ENCODE peak calls at places on chromosomes 3 and 15, in ten cellular contexts. Y, X, A, W, P, S, O, V, C and D are unnamed samples.

GRCh38 chr3:37909067-37909911 is 47.6 kb downstream of the CTDSPL start:
- DNase-seq in V (no peak), O (no peak), W (no peak), Y (peak; percentile 49), C (no peak), P (no peak), X (no peak), A (no peak), S (no peak), D (no peak)

GRCh38 chr3:15305366-15305844 is 27.0 kb downstream of the SH3BP5 start:
- DNase-seq in O (no peak), S (no peak), Y (no peak), W (no peak), V (no peak), C (no peak), X (no peak), A (no peak), P (no peak), D (no peak)

GRCh38 chr15:33882921-33883320 is 85.4 kb upstream of the CHRM5 start:
- DNase-seq in O (no peak), Y (no peak), V (no peak), P (no peak), S (no peak), C (no peak), A (no peak), W (no peak), X (no peak), D (no peak)

GRCh38 chr15:40906947-40907802 is 12.9 kb downstream of the VPS18 start:
- DNase-seq in S (no peak), X (peak; percentile 39), Y (peak; percentile 90), C (no peak), O (no peak), V (no peak), W (no peak), P (no peak), A (peak; percentile 54), D (peak; percentile 82)

GRCh38 chr3:160618363-160618762 is 53.0 kb upstream of the KPNA4 start:
- DNase-seq in Y (no peak), W (no peak), A (no peak), S (no peak), X (no peak), O (no peak), V (no peak), C (no peak), P (no peak), D (no peak)

GRCh38 chr15:56019060-56019793 is 25.8 kb upstream of the NEDD4 start:
- DNase-seq in P (no peak), V (no peak), Y (no peak), X (no peak), S (peak; percentile 35), A (no peak), C (no peak), W (no peak), O (no peak), D (no peak)

GRCh38 chr3:14430706-14431470 is 28.5 kb downstream of the SLC6A6 start:
- DNase-seq in V (no peak), C (peak; percentile 20), S (no peak), A (no peak), P (no peak), O (no peak), X (no peak), W (no peak), Y (no peak), D (no peak)

GRCh38 chr3:157502916-157503620 is at the start of gene VEPH1:
- DNase-seq in A (no peak), W (no peak), V (no peak), S (no peak), Y (peak; percentile 52), C (no peak), P (no peak), X (no peak), O (no peak), D (no peak)

GRCh38 chr3:168154101-168154500 is 58.4 kb upstream of the GOLIM4 start:
- DNase-seq in P (no peak), Y (no peak), O (no peak), C (no peak), W (no peak), A (no peak), V (no peak), S (no peak), X (no peak), D (no peak)

GRCh38 chr3:4425707-4426106 is 41.4 kb downstream of the SUMF1 start:
- DNase-seq in A (no peak), X (no peak), Y (no peak), O (no peak), V (no peak), S (no peak), C (no peak), P (no peak), W (no peak), D (no peak)

GRCh38 chr15:79942656-79943481 is 28.1 kb downstream of the BCL2A1 start:
- DNase-seq in C (no peak), X (no peak), A (no peak), Y (no peak), W (no peak), P (no peak), V (no peak), O (no peak), S (no peak), D (no peak)

GRCh38 chr3:60053518-60054265 is 1003.9 kb upstream of the CFAP20DC start:
- DNase-seq in C (no peak), O (no peak), W (no peak), X (no peak), A (no peak), P (no peak), Y (no peak), V (no peak), S (no peak), D (no peak)

GRCh38 chr3:134885877-134886621 is 91.0 kb downstream of the EPHB1 start:
- DNase-seq in P (no peak), W (peak; percentile 30), Y (no peak), A (no peak), S (peak; percentile 38), O (no peak), V (no peak), C (no peak), X (no peak), D (no peak)

GRCh38 chr15:29003446-29004233 is 117.9 kb downstream of the APBA2 start:
- DNase-seq in C (no peak), O (no peak), V (no peak), A (no peak), X (no peak), P (no peak), W (no peak), S (no peak), Y (no peak), D (no peak)

GRCh38 chr3:23170306-23170705 is 32.8 kb upstream of the UBE2E2 start:
- DNase-seq in S (no peak), V (no peak), X (no peak), A (no peak), P (no peak), W (no peak), O (no peak), Y (no peak), C (no peak), D (no peak)

GRCh38 chr15:66740802-66741201 is 38.8 kb downstream of the SMAD6 start:
- DNase-seq in Y (peak; percentile 74), V (no peak), O (no peak), P (no peak), S (peak; percentile 31), W (no peak), A (peak; percentile 85), X (no peak), C (no peak), D (peak; percentile 60)

GRCh38 chr3:64595253-64595694 is 92.5 kb downstream of the ADAMTS9 start:
- DNase-seq in C (no peak), W (no peak), A (peak; percentile 85), O (no peak), Y (no peak), V (no peak), X (no peak), S (peak; percentile 62), P (no peak), D (peak; percentile 80)

GRCh38 chr3:108953700-108954099 is at the start of gene GUCA1C:
- DNase-seq in C (no peak), W (no peak), S (no peak), X (no peak), A (no peak), Y (no peak), P (no peak), O (no peak), V (no peak), D (no peak)

GRCh38 chr3:141360888-141361598 is 7.3 kb upstream of the ZBTB38 start:
- DNase-seq in W (peak; percentile 90), X (no peak), S (peak; percentile 40), V (no peak), C (no peak), O (peak; percentile 77), A (peak; percentile 31), P (peak; percentile 45), Y (no peak), D (peak; percentile 46)

GRCh38 chr15:45573961-45574629 is 13.1 kb upstream of the BLOC1S6 start:
- DNase-seq in P (no peak), W (no peak), O (no peak), V (no peak), C (no peak), S (no peak), X (no peak), Y (no peak), A (no peak), D (no peak)

GRCh38 chr15:42457445-42458442 is 33.2 kb downstream of the ZNF106 start:
- DNase-seq in W (peak; percentile 94), X (peak; percentile 23), Y (no peak), V (peak; percentile 13), A (peak; percentile 82), S (no peak), O (peak; percentile 92), C (no peak), P (no peak), D (peak; percentile 50)

GRCh38 chr3:5058463-5058862 is 63.6 kb upstream of the ARL8B start:
- DNase-seq in P (no peak), S (no peak), V (no peak), O (peak; percentile 65), C (no peak), X (no peak), A (no peak), W (peak; percentile 90), Y (no peak), D (no peak)

GRCh38 chr3:148318240-148318639 is 379.5 kb upstream of the AGTR1 start:
- DNase-seq in A (no peak), C (no peak), O (no peak), X (no peak), S (no peak), P (no peak), W (no peak), Y (no peak), V (no peak), D (no peak)

GRCh38 chr3:56303508-56303907 is 164.8 kb downstream of the ERC2 start:
- DNase-seq in Y (no peak), V (no peak), A (no peak), S (no peak), X (peak; percentile 4), W (no peak), C (no peak), P (no peak), O (no peak), D (no peak)

GRCh38 chr15:33670567-33670966 is 297.7 kb upstream of the CHRM5 start:
- DNase-seq in P (no peak), A (no peak), X (no peak), Y (no peak), S (no peak), W (no peak), C (no peak), V (no peak), O (no peak), D (no peak)

GRCh38 chr3:111541911-111542483 is at the start of gene CD96:
- DNase-seq in S (no peak), V (no peak), O (no peak), C (no peak), A (no peak), W (no peak), P (no peak), Y (no peak), X (no peak), D (no peak)

GRCh38 chr3:183013857-183014256 is 33.5 kb upstream of the DCUN1D1 start:
- DNase-seq in S (no peak), V (no peak), X (no peak), Y (no peak), P (no peak), A (no peak), W (no peak), C (no peak), O (no peak), D (no peak)

GRCh38 chr3:25246921-25247320 is 181.1 kb upstream of the RARB start:
- DNase-seq in X (no peak), O (no peak), W (no peak), A (no peak), S (no peak), P (no peak), C (no peak), Y (no peak), V (no peak), D (no peak)